ENCODE peak calls at places on chromosomes 13 and 19, in six cellular contexts. One of them, this sample, is unnamed.

GRCh38 chr19:57465680-57466381 is 8.9 kb upstream of the VN1R1 start:
- DNase-seq in SK-N-SH: peak
- DNase-seq in GM12878: peak
- DNase-seq in H1: peak
- DNase-seq in HepG2: peak
- DNase-seq in K562: peak
- DNase-seq in this sample: peak

GRCh38 chr13:80755925-80756324 is 415.0 kb upstream of the SPRY2 start:
- DNase-seq in H1: no peak
- DNase-seq in K562: no peak
- DNase-seq in GM12878: no peak
- DNase-seq in HepG2: no peak
- DNase-seq in SK-N-SH: no peak
- DNase-seq in this sample: no peak

GRCh38 chr13:74132768-74133656 is 1.2 kb downstream of the KLF12 start:
- DNase-seq in H1: peak
- DNase-seq in SK-N-SH: peak
- DNase-seq in HepG2: no peak
- DNase-seq in K562: no peak
- DNase-seq in GM12878: no peak
- DNase-seq in this sample: no peak

GRCh38 chr19:8631425-8631819 is 989 bp downstream of the NFILZ start:
- DNase-seq in K562: peak
- DNase-seq in SK-N-SH: no peak
- DNase-seq in H1: no peak
- DNase-seq in HepG2: peak
- DNase-seq in GM12878: no peak
- DNase-seq in this sample: no peak

GRCh38 chr13:78185700-78186099 is 267.1 kb upstream of the EDNRB start:
- DNase-seq in GM12878: no peak
- DNase-seq in H1: no peak
- DNase-seq in SK-N-SH: no peak
- DNase-seq in HepG2: no peak
- DNase-seq in K562: no peak
- DNase-seq in this sample: no peak

GRCh38 chr13:31970237-31970930 is 61.2 kb upstream of the FRY start:
- DNase-seq in GM12878: no peak
- DNase-seq in H1: no peak
- DNase-seq in K562: no peak
- DNase-seq in HepG2: no peak
- DNase-seq in SK-N-SH: no peak
- DNase-seq in this sample: no peak

GRCh38 chr13:111974065-111974640 is 92.8 kb upstream of the SOX1 start:
- DNase-seq in H1: no peak
- DNase-seq in SK-N-SH: no peak
- DNase-seq in GM12878: no peak
- DNase-seq in HepG2: no peak
- DNase-seq in K562: no peak
- DNase-seq in this sample: no peak

GRCh38 chr19:42426643-42427042 is 545 bp downstream of the LIPE start:
- DNase-seq in H1: no peak
- DNase-seq in K562: no peak
- DNase-seq in GM12878: no peak
- DNase-seq in HepG2: no peak
- DNase-seq in SK-N-SH: no peak
- DNase-seq in this sample: no peak

GRCh38 chr13:74288361-74288911 is 154.2 kb upstream of the KLF12 start:
- DNase-seq in H1: peak
- DNase-seq in K562: no peak
- DNase-seq in HepG2: no peak
- DNase-seq in SK-N-SH: peak
- DNase-seq in GM12878: no peak
- DNase-seq in this sample: no peak

GRCh38 chr13:24632382-24633121 is 47.7 kb upstream of the ATP12A start:
- DNase-seq in SK-N-SH: no peak
- DNase-seq in K562: no peak
- DNase-seq in GM12878: no peak
- DNase-seq in H1: no peak
- DNase-seq in HepG2: no peak
- DNase-seq in this sample: no peak

GRCh38 chr19:12703056-12703455 is 6.6 kb upstream of the FBXW9 start:
- DNase-seq in SK-N-SH: peak
- DNase-seq in K562: peak
- DNase-seq in HepG2: peak
- DNase-seq in H1: peak
- DNase-seq in GM12878: no peak
- DNase-seq in this sample: peak
- TF ChIP-seq SIN3A in SK-N-SH: no peak
- TF ChIP-seq SIN3A in K562: no peak
- TF ChIP-seq SIN3A in HepG2: no peak
- TF ChIP-seq SIN3A in H1: no peak
- TF ChIP-seq SIN3A in GM12878: no peak
- TF ChIP-seq SIN3A in this sample: no peak

GRCh38 chr19:47609885-47610545 is 1.1 kb downstream of the BICRA start:
- DNase-seq in HepG2: peak
- DNase-seq in H1: peak
- DNase-seq in SK-N-SH: peak
- DNase-seq in GM12878: no peak
- DNase-seq in K562: peak
- DNase-seq in this sample: no peak
- TF ChIP-seq MAX in HepG2: no peak
- TF ChIP-seq MAX in H1: no peak
- TF ChIP-seq MAX in SK-N-SH: no peak
- TF ChIP-seq MAX in GM12878: no peak
- TF ChIP-seq MAX in K562: no peak
- TF ChIP-seq MAX in this sample: no peak

DNA sequence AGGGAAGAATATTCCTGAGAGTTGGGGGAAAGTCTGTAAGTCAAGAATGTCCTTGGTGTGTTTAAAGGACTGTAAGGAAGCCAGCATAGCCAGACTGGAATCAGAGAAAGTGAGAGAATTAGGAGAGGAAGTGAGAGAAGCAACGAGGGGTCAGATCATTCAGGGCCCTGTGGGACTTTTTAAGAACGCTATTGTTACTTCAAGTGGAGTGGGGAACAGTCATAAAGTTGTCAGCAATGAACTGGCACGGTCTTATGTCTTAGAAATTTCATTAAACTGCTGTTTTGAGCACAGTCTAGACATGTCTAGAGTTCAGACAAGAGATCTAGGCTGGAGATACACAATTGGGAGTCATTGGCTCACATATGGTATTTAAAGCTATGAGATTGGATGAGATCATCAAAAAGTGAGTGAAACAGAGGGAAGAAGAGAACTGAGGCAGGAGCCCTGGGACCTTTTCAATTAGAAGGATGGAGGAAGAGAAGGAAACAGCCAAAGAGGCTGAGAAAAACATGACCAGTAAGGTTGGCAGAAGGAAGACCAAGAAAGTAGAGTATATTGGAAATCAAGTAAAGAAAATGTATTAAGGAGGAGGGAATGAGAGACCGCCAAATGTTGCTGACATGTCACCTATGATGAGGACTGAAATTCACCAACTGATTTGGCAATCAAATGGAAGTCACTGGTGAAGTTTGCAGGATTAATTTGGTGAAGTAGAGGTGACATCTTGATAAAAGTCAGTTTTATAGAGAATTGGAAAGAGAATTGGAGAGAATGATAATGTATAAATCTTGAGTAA is 263.5 kb downstream of the GPC5 start:
- DNase-seq in GM12878: peak
- DNase-seq in SK-N-SH: no peak
- DNase-seq in H1: no peak
- DNase-seq in K562: no peak
- DNase-seq in HepG2: no peak
- DNase-seq in this sample: no peak
- TF ChIP-seq SIN3A in GM12878: no peak
- TF ChIP-seq SIN3A in SK-N-SH: no peak
- TF ChIP-seq SIN3A in H1: no peak
- TF ChIP-seq SIN3A in K562: no peak
- TF ChIP-seq SIN3A in HepG2: no peak
- TF ChIP-seq SIN3A in this sample: no peak

GRCh38 chr19:5700455-5701092 is 10.5 kb downstream of the RPL36 start:
- DNase-seq in K562: no peak
- DNase-seq in GM12878: no peak
- DNase-seq in HepG2: no peak
- DNase-seq in SK-N-SH: no peak
- DNase-seq in H1: no peak
- DNase-seq in this sample: no peak

GRCh38 chr19:5697890-5698634 is 8.0 kb downstream of the RPL36 start:
- DNase-seq in SK-N-SH: peak
- DNase-seq in HepG2: no peak
- DNase-seq in GM12878: no peak
- DNase-seq in K562: no peak
- DNase-seq in H1: no peak
- DNase-seq in this sample: no peak

GRCh38 chr19:5696196-5697021 is 6.3 kb downstream of the RPL36 start:
- DNase-seq in GM12878: no peak
- DNase-seq in HepG2: no peak
- DNase-seq in H1: no peak
- DNase-seq in SK-N-SH: peak
- DNase-seq in K562: no peak
- DNase-seq in this sample: no peak

GRCh38 chr19:5697022-5697889 is 7.2 kb downstream of the RPL36 start:
- DNase-seq in K562: no peak
- DNase-seq in SK-N-SH: peak
- DNase-seq in HepG2: no peak
- DNase-seq in H1: no peak
- DNase-seq in GM12878: no peak
- DNase-seq in this sample: no peak

DNA sequence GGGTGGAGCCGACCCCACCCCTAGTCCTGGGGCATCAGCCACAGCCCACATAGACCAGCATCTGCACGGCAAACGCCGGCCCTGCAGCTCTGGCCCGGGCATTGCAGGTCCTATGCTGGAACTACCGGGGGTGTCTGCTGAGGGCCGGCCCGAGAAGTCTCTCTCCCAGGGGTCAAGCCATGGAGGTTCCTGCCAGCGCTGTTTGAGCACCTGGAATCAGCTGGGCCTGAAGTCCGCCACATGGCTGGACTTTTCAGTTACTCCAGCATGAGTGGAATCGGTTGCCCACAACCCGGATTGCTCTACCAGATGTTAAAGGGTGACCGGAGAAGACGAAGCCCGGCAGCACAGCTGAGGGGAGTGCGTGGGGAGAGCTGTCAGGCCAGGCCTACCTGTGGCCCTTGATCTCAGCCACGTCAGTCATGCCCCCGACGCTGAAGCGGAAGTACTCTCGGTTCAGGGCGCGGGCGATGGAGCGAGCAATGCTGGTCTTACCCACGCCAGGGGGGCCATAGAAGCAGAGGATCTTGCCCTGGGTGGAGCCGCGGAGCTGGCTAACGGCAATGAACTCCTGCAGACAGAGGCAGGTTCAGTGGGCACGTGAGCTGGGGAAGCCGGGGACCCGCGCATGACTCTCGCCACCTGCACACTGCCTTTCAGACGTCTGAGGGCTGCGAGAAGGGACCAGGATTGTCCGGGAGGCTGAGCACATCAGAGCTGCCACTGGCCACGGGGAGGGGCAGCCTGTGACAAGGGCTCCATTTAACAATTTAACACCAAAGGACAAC is 8.7 kb downstream of the RPL36 start:
- DNase-seq in HepG2: no peak
- DNase-seq in H1: no peak
- DNase-seq in K562: no peak
- DNase-seq in GM12878: no peak
- DNase-seq in SK-N-SH: peak
- DNase-seq in this sample: no peak
- TF ChIP-seq MAX in HepG2: no peak
- TF ChIP-seq MAX in H1: no peak
- TF ChIP-seq MAX in K562: no peak
- TF ChIP-seq MAX in GM12878: no peak
- TF ChIP-seq MAX in SK-N-SH: no peak
- TF ChIP-seq MAX in this sample: no peak

GRCh38 chr13:97889803-97890202 is 63.7 kb upstream of the IPO5 start:
- DNase-seq in H1: no peak
- DNase-seq in K562: no peak
- DNase-seq in SK-N-SH: no peak
- DNase-seq in GM12878: no peak
- DNase-seq in HepG2: no peak
- DNase-seq in this sample: no peak
- TF ChIP-seq SIN3A in H1: no peak
- TF ChIP-seq SIN3A in K562: no peak
- TF ChIP-seq SIN3A in SK-N-SH: no peak
- TF ChIP-seq SIN3A in GM12878: no peak
- TF ChIP-seq SIN3A in HepG2: no peak
- TF ChIP-seq SIN3A in this sample: no peak

DNA sequence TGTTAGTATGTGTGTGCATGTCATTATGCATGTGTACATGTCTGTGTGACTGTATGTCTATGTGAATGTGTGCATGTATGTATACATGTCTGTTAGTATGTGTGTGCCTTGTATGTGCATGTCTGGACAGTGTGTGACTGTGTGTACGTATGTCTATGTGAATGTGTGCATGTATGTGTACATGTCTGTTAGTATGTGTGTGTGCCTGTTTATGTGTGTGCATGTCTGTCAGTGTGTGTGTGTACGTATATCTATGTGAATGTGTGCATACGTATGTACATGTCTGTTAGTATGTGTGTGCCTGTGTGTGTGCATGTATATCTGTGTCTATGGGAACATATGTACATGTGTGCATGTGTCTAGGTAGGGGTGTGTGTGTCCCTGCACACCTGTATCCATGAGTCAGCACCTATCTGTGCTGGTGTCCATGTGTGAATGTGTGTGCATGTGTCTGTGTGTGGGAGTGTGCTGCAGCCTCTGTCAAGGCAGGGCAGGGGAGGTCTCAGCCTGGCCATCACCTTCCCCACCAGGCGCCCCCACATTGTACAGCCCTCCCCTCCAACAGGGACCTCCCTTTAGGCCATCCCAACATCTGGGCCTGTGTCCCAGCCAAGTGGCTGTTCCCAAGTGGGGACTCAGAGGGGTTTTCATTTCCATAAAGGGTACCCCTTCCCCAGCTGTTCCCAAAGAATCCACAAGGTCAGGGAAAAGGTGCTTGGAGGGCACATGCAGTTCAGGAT is 4.4 kb downstream of the GAS6 start:
- DNase-seq in SK-N-SH: no peak
- DNase-seq in H1: no peak
- DNase-seq in K562: no peak
- DNase-seq in HepG2: no peak
- DNase-seq in GM12878: no peak
- DNase-seq in this sample: no peak
- TF ChIP-seq MAX in SK-N-SH: no peak
- TF ChIP-seq MAX in H1: no peak
- TF ChIP-seq MAX in K562: no peak
- TF ChIP-seq MAX in HepG2: no peak
- TF ChIP-seq MAX in GM12878: no peak
- TF ChIP-seq MAX in this sample: no peak